ENCODE peak calls at places on chromosome 13, in seven cellular contexts. One of them, this sample, is unnamed.

GRCh38 chr13:95784161-95784880 is 107.4 kb downstream of the DNAJC3 start:
- DNase-seq in naive thymus-derived CD4-positive, alpha-beta T cell: no peak
- DNase-seq in activated CD8-positive, alpha-beta memory T cell treated with anti-CD3 and anti-CD28 coated beads, Interleukin-2, amount 50 U/mL, for 48 hours: no peak
- DNase-seq in ecto neural progenitor cell: no peak
- DNase-seq in right atrium auricular region: no peak
- DNase-seq in psoas muscle: no peak
- DNase-seq in stimulated activated CD4-positive, alpha-beta T cell treated with anti-CD3 and anti-CD28 coated beads, TNF-alpha, amount 100 ng/mL, for 4 hours: no peak
- DNase-seq in this sample: no peak

GRCh38 chr13:110503037-110503901 is 58.3 kb downstream of the RAB20 start:
- DNase-seq in psoas muscle: no peak
- DNase-seq in ecto neural progenitor cell: no peak
- DNase-seq in naive thymus-derived CD4-positive, alpha-beta T cell: no peak
- DNase-seq in right atrium auricular region: no peak
- DNase-seq in activated CD8-positive, alpha-beta memory T cell treated with anti-CD3 and anti-CD28 coated beads, Interleukin-2, amount 50 U/mL, for 48 hours: no peak
- DNase-seq in stimulated activated CD4-positive, alpha-beta T cell treated with anti-CD3 and anti-CD28 coated beads, TNF-alpha, amount 100 ng/mL, for 4 hours: no peak
- DNase-seq in this sample: no peak

GRCh38 chr13:34458756-34459462 is 483.2 kb upstream of the NBEA start:
- DNase-seq in psoas muscle: no peak
- DNase-seq in naive thymus-derived CD4-positive, alpha-beta T cell: no peak
- DNase-seq in stimulated activated CD4-positive, alpha-beta T cell treated with anti-CD3 and anti-CD28 coated beads, TNF-alpha, amount 100 ng/mL, for 4 hours: no peak
- DNase-seq in right atrium auricular region: no peak
- DNase-seq in ecto neural progenitor cell: no peak
- DNase-seq in activated CD8-positive, alpha-beta memory T cell treated with anti-CD3 and anti-CD28 coated beads, Interleukin-2, amount 50 U/mL, for 48 hours: no peak
- DNase-seq in this sample: no peak

GRCh38 chr13:99123101-99124045 is 77.3 kb upstream of the UBAC2 start:
- DNase-seq in ecto neural progenitor cell: no peak
- DNase-seq in stimulated activated CD4-positive, alpha-beta T cell treated with anti-CD3 and anti-CD28 coated beads, TNF-alpha, amount 100 ng/mL, for 4 hours: no peak
- DNase-seq in naive thymus-derived CD4-positive, alpha-beta T cell: no peak
- DNase-seq in psoas muscle: no peak
- DNase-seq in right atrium auricular region: no peak
- DNase-seq in activated CD8-positive, alpha-beta memory T cell treated with anti-CD3 and anti-CD28 coated beads, Interleukin-2, amount 50 U/mL, for 48 hours: no peak
- DNase-seq in this sample: no peak

GRCh38 chr13:27415116-27415515 is 9.3 kb upstream of the GTF3A start:
- DNase-seq in naive thymus-derived CD4-positive, alpha-beta T cell: no peak
- DNase-seq in right atrium auricular region: no peak
- DNase-seq in psoas muscle: no peak
- DNase-seq in ecto neural progenitor cell: no peak
- DNase-seq in stimulated activated CD4-positive, alpha-beta T cell treated with anti-CD3 and anti-CD28 coated beads, TNF-alpha, amount 100 ng/mL, for 4 hours: no peak
- DNase-seq in activated CD8-positive, alpha-beta memory T cell treated with anti-CD3 and anti-CD28 coated beads, Interleukin-2, amount 50 U/mL, for 48 hours: no peak
- DNase-seq in this sample: no peak

GRCh38 chr13:47279956-47280355 is 383.1 kb upstream of the HTR2A start:
- DNase-seq in naive thymus-derived CD4-positive, alpha-beta T cell: no peak
- DNase-seq in psoas muscle: no peak
- DNase-seq in right atrium auricular region: no peak
- DNase-seq in ecto neural progenitor cell: no peak
- DNase-seq in activated CD8-positive, alpha-beta memory T cell treated with anti-CD3 and anti-CD28 coated beads, Interleukin-2, amount 50 U/mL, for 48 hours: no peak
- DNase-seq in stimulated activated CD4-positive, alpha-beta T cell treated with anti-CD3 and anti-CD28 coated beads, TNF-alpha, amount 100 ng/mL, for 4 hours: no peak
- DNase-seq in this sample: no peak

GRCh38 chr13:75760182-75760981 is 124.3 kb downstream of the LMO7 start:
- DNase-seq in psoas muscle: peak; percentile 48
- DNase-seq in stimulated activated CD4-positive, alpha-beta T cell treated with anti-CD3 and anti-CD28 coated beads, TNF-alpha, amount 100 ng/mL, for 4 hours: no peak
- DNase-seq in right atrium auricular region: no peak
- DNase-seq in ecto neural progenitor cell: no peak
- DNase-seq in naive thymus-derived CD4-positive, alpha-beta T cell: peak; percentile 29
- DNase-seq in activated CD8-positive, alpha-beta memory T cell treated with anti-CD3 and anti-CD28 coated beads, Interleukin-2, amount 50 U/mL, for 48 hours: no peak
- DNase-seq in this sample: no peak

GRCh38 chr13:60158321-60158801 is 5.4 kb downstream of the DIAPH3 start:
- DNase-seq in right atrium auricular region: no peak
- DNase-seq in stimulated activated CD4-positive, alpha-beta T cell treated with anti-CD3 and anti-CD28 coated beads, TNF-alpha, amount 100 ng/mL, for 4 hours: no peak
- DNase-seq in ecto neural progenitor cell: peak; percentile 62
- DNase-seq in activated CD8-positive, alpha-beta memory T cell treated with anti-CD3 and anti-CD28 coated beads, Interleukin-2, amount 50 U/mL, for 48 hours: no peak
- DNase-seq in naive thymus-derived CD4-positive, alpha-beta T cell: no peak
- DNase-seq in psoas muscle: no peak
- DNase-seq in this sample: no peak

GRCh38 chr13:100045355-100045754 is 43.5 kb upstream of the PCCA start:
- DNase-seq in stimulated activated CD4-positive, alpha-beta T cell treated with anti-CD3 and anti-CD28 coated beads, TNF-alpha, amount 100 ng/mL, for 4 hours: no peak
- DNase-seq in ecto neural progenitor cell: no peak
- DNase-seq in naive thymus-derived CD4-positive, alpha-beta T cell: no peak
- DNase-seq in activated CD8-positive, alpha-beta memory T cell treated with anti-CD3 and anti-CD28 coated beads, Interleukin-2, amount 50 U/mL, for 48 hours: no peak
- DNase-seq in psoas muscle: no peak
- DNase-seq in right atrium auricular region: no peak
- DNase-seq in this sample: no peak

GRCh38 chr13:78700121-78700910 is 41.4 kb upstream of the OBI1 start:
- DNase-seq in stimulated activated CD4-positive, alpha-beta T cell treated with anti-CD3 and anti-CD28 coated beads, TNF-alpha, amount 100 ng/mL, for 4 hours: no peak
- DNase-seq in right atrium auricular region: no peak
- DNase-seq in activated CD8-positive, alpha-beta memory T cell treated with anti-CD3 and anti-CD28 coated beads, Interleukin-2, amount 50 U/mL, for 48 hours: no peak
- DNase-seq in naive thymus-derived CD4-positive, alpha-beta T cell: no peak
- DNase-seq in psoas muscle: no peak
- DNase-seq in ecto neural progenitor cell: no peak
- DNase-seq in this sample: no peak

GRCh38 chr13:74093691-74094090 is 40.5 kb downstream of the KLF12 start:
- DNase-seq in ecto neural progenitor cell: no peak
- DNase-seq in right atrium auricular region: no peak
- DNase-seq in psoas muscle: no peak
- DNase-seq in activated CD8-positive, alpha-beta memory T cell treated with anti-CD3 and anti-CD28 coated beads, Interleukin-2, amount 50 U/mL, for 48 hours: no peak
- DNase-seq in naive thymus-derived CD4-positive, alpha-beta T cell: no peak
- DNase-seq in stimulated activated CD4-positive, alpha-beta T cell treated with anti-CD3 and anti-CD28 coated beads, TNF-alpha, amount 100 ng/mL, for 4 hours: no peak
- DNase-seq in this sample: no peak

GRCh38 chr13:31431722-31432137 is 232.0 kb downstream of the B3GLCT start:
- DNase-seq in activated CD8-positive, alpha-beta memory T cell treated with anti-CD3 and anti-CD28 coated beads, Interleukin-2, amount 50 U/mL, for 48 hours: peak; percentile 73
- DNase-seq in stimulated activated CD4-positive, alpha-beta T cell treated with anti-CD3 and anti-CD28 coated beads, TNF-alpha, amount 100 ng/mL, for 4 hours: peak; percentile 14
- DNase-seq in right atrium auricular region: peak; percentile 78
- DNase-seq in naive thymus-derived CD4-positive, alpha-beta T cell: no peak
- DNase-seq in psoas muscle: peak; percentile 62
- DNase-seq in ecto neural progenitor cell: peak; percentile 64
- DNase-seq in this sample: no peak

GRCh38 chr13:73870970-73871935 is 263.0 kb downstream of the KLF12 start:
- DNase-seq in activated CD8-positive, alpha-beta memory T cell treated with anti-CD3 and anti-CD28 coated beads, Interleukin-2, amount 50 U/mL, for 48 hours: no peak
- DNase-seq in ecto neural progenitor cell: no peak
- DNase-seq in right atrium auricular region: no peak
- DNase-seq in psoas muscle: no peak
- DNase-seq in stimulated activated CD4-positive, alpha-beta T cell treated with anti-CD3 and anti-CD28 coated beads, TNF-alpha, amount 100 ng/mL, for 4 hours: no peak
- DNase-seq in naive thymus-derived CD4-positive, alpha-beta T cell: no peak
- DNase-seq in this sample: no peak

GRCh38 chr13:60583911-60584753 is 187.1 kb downstream of the TDRD3 start:
- DNase-seq in psoas muscle: no peak
- DNase-seq in right atrium auricular region: no peak
- DNase-seq in activated CD8-positive, alpha-beta memory T cell treated with anti-CD3 and anti-CD28 coated beads, Interleukin-2, amount 50 U/mL, for 48 hours: no peak
- DNase-seq in ecto neural progenitor cell: no peak
- DNase-seq in naive thymus-derived CD4-positive, alpha-beta T cell: no peak
- DNase-seq in stimulated activated CD4-positive, alpha-beta T cell treated with anti-CD3 and anti-CD28 coated beads, TNF-alpha, amount 100 ng/mL, for 4 hours: no peak
- DNase-seq in this sample: no peak